ENCODE peak calls at places on chromosomes 2 and 18, in five cellular contexts. One of them, this sample, is unnamed.

GRCh38 chr2:231522418-231523180 is 7.6 kb downstream of the NMUR1 start:
- DNase-seq in HCT116: no peak
- DNase-seq in GM12878: no peak
- DNase-seq in HepG2: no peak
- DNase-seq in SK-N-SH: no peak
- DNase-seq in this sample: no peak

GRCh38 chr18:32545631-32546030 is 74.9 kb upstream of the GAREM1 start:
- DNase-seq in SK-N-SH: no peak
- DNase-seq in GM12878: no peak
- DNase-seq in HCT116: no peak
- DNase-seq in HepG2: no peak
- DNase-seq in this sample: no peak

GRCh38 chr2:73163522-73164367 is 38.6 kb upstream of the NOTO start:
- DNase-seq in GM12878: no peak
- DNase-seq in SK-N-SH: peak
- DNase-seq in HepG2: peak
- DNase-seq in HCT116: peak
- DNase-seq in this sample: peak

GRCh38 chr18:26863122-26863879 is 2.2 kb downstream of the AQP4 start:
- DNase-seq in HCT116: no peak
- DNase-seq in HepG2: no peak
- DNase-seq in SK-N-SH: peak
- DNase-seq in GM12878: no peak
- DNase-seq in this sample: peak

GRCh38 chr2:168450752-168451151 is 5.3 kb upstream of the CERS6 start:
- DNase-seq in GM12878: no peak
- DNase-seq in HCT116: no peak
- DNase-seq in SK-N-SH: no peak
- DNase-seq in HepG2: no peak
- DNase-seq in this sample: no peak

GRCh38 chr2:157093666-157094065 is 163.8 kb upstream of the GALNT5 start:
- DNase-seq in HCT116: no peak
- DNase-seq in SK-N-SH: no peak
- DNase-seq in HepG2: no peak
- DNase-seq in GM12878: no peak
- DNase-seq in this sample: no peak

GRCh38 chr18:21978546-21979170 is 190.7 kb upstream of the GATA6 start:
- DNase-seq in GM12878: no peak
- DNase-seq in HepG2: peak
- DNase-seq in SK-N-SH: no peak
- DNase-seq in HCT116: no peak
- DNase-seq in this sample: no peak

GRCh38 chr2:30768708-30769580 is 38.3 kb downstream of the CAPN13 start:
- DNase-seq in HCT116: no peak
- DNase-seq in SK-N-SH: no peak
- DNase-seq in GM12878: no peak
- DNase-seq in HepG2: no peak
- DNase-seq in this sample: no peak

GRCh38 chr2:219560037-219560892 is 11.1 kb downstream of the OBSL1 start:
- DNase-seq in SK-N-SH: peak
- DNase-seq in HCT116: no peak
- DNase-seq in GM12878: no peak
- DNase-seq in HepG2: no peak
- DNase-seq in this sample: no peak

GRCh38 chr2:14524803-14525080 is 107.8 kb upstream of the LRATD1 start:
- DNase-seq in HCT116: no peak
- DNase-seq in HepG2: no peak
- DNase-seq in SK-N-SH: no peak
- DNase-seq in GM12878: no peak
- DNase-seq in this sample: no peak

GRCh38 chr2:160940271-160940670 is 220.0 kb upstream of the TANK start:
- DNase-seq in HCT116: no peak
- DNase-seq in GM12878: no peak
- DNase-seq in SK-N-SH: no peak
- DNase-seq in HepG2: no peak
- DNase-seq in this sample: no peak

GRCh38 chr2:1150724-1151511 is 200.3 kb downstream of the SNTG2 start:
- DNase-seq in HCT116: no peak
- DNase-seq in SK-N-SH: no peak
- DNase-seq in HepG2: no peak
- DNase-seq in GM12878: no peak
- DNase-seq in this sample: no peak

GRCh38 chr2:30877833-30878232 is 70.6 kb upstream of the CAPN13 start:
- DNase-seq in GM12878: no peak
- DNase-seq in HCT116: no peak
- DNase-seq in SK-N-SH: no peak
- DNase-seq in HepG2: no peak
- DNase-seq in this sample: no peak

GRCh38 chr2:42359894-42360483 is 1.0 kb downstream of the COX7A2L start:
- DNase-seq in HCT116: no peak
- DNase-seq in GM12878: no peak
- DNase-seq in SK-N-SH: no peak
- DNase-seq in HepG2: no peak
- DNase-seq in this sample: no peak

GRCh38 chr2:170972508-170973224 is 43.6 kb downstream of the GORASP2 start:
- DNase-seq in SK-N-SH: peak
- DNase-seq in HCT116: no peak
- DNase-seq in GM12878: no peak
- DNase-seq in HepG2: no peak
- DNase-seq in this sample: peak
- TF ChIP-seq JUND in SK-N-SH: no peak
- TF ChIP-seq JUND in HCT116: no peak
- TF ChIP-seq JUND in GM12878: no peak
- TF ChIP-seq JUND in HepG2: no peak
- TF ChIP-seq JUND in this sample: no peak

GRCh38 chr2:238892796-238893195 is 44.9 kb downstream of the TWIST2 start:
- DNase-seq in HepG2: no peak
- DNase-seq in GM12878: no peak
- DNase-seq in HCT116: no peak
- DNase-seq in SK-N-SH: no peak
- DNase-seq in this sample: no peak

GRCh38 chr2:238891667-238892500 is 44.0 kb downstream of the TWIST2 start:
- DNase-seq in SK-N-SH: no peak
- DNase-seq in HCT116: no peak
- DNase-seq in GM12878: no peak
- DNase-seq in HepG2: no peak
- DNase-seq in this sample: no peak

GRCh38 chr2:238894226-238894949 is 46.5 kb downstream of the TWIST2 start:
- DNase-seq in HCT116: no peak
- DNase-seq in HepG2: no peak
- DNase-seq in GM12878: no peak
- DNase-seq in SK-N-SH: no peak
- DNase-seq in this sample: no peak

GRCh38 chr2:238894950-238895298 is 47.0 kb downstream of the TWIST2 start:
- DNase-seq in GM12878: no peak
- DNase-seq in SK-N-SH: no peak
- DNase-seq in HCT116: no peak
- DNase-seq in HepG2: no peak
- DNase-seq in this sample: no peak

DNA sequence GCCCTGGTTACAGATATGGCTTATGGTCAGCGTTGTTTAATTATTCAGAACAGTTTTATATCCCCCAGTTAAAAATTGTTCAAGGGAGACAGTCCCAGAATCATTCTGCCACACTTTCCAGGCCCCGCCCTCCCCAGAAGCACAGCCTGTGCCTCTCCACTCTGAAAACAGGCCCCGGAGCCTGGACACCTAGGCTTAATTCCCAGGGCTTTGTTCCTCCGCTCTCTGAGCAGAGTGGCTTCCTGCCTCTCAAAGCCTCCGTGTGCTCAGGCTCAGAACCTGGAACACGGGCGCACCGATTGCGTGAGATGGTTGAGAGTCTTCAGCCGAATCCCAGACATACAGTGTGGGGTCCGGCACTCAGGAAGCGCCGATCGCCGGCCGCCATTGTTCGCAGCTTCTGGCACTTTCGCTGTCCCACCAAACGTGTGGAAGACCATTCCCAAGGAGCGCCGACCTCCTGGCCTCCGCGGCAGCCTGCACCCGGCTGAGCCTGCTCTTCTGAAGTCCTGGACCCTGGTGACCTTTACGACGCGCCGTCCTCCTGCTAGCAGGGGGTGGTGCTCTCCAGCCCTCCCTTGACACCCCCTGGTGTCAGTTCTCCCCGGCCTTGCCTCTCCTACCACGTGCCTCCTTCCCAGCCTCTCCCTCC is 45.6 kb downstream of the TWIST2 start:
- DNase-seq in GM12878: no peak
- DNase-seq in HCT116: no peak
- DNase-seq in SK-N-SH: no peak
- DNase-seq in HepG2: no peak
- DNase-seq in this sample: no peak
- TF ChIP-seq JUND in GM12878: no peak
- TF ChIP-seq JUND in HCT116: no peak
- TF ChIP-seq JUND in SK-N-SH: no peak
- TF ChIP-seq JUND in HepG2: no peak
- TF ChIP-seq JUND in this sample: no peak

DNA sequence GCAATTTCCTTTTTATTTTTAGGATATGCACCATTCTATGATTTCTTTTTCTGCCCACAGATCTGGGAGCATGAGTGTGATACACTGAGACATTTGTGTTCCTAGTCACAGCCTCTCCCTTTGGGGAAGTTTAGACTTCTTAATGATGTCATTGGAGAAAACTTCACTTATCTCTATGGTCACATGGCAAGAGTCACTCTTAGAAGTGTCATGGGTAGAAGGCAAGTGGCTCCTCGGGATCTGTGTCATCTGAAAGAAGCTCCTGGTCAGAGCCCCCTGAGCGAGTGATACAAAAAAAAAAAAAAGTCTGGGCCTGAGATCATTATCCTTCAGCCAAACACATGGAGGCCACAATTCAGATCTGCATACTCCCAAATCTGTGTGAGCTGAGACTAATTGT is 62.5 kb upstream of the LGALSL start:
- DNase-seq in HepG2: no peak
- DNase-seq in GM12878: no peak
- DNase-seq in SK-N-SH: no peak
- DNase-seq in HCT116: no peak
- DNase-seq in this sample: no peak
- TF ChIP-seq JUND in HepG2: no peak
- TF ChIP-seq JUND in GM12878: no peak
- TF ChIP-seq JUND in SK-N-SH: no peak
- TF ChIP-seq JUND in HCT116: no peak
- TF ChIP-seq JUND in this sample: no peak

GRCh38 chr2:240208631-240209211 is 68.3 kb upstream of the OTOS start:
- DNase-seq in GM12878: no peak
- DNase-seq in HCT116: no peak
- DNase-seq in HepG2: no peak
- DNase-seq in SK-N-SH: no peak
- DNase-seq in this sample: no peak
- TF ChIP-seq JUND in GM12878: no peak
- TF ChIP-seq JUND in HCT116: no peak
- TF ChIP-seq JUND in HepG2: no peak
- TF ChIP-seq JUND in SK-N-SH: no peak
- TF ChIP-seq JUND in this sample: no peak

GRCh38 chr2:121699421-121700328 is 37.0 kb downstream of the NIFK start:
- DNase-seq in GM12878: peak
- DNase-seq in HCT116: peak
- DNase-seq in SK-N-SH: no peak
- DNase-seq in HepG2: peak
- DNase-seq in this sample: peak
- TF ChIP-seq JUND in GM12878: no peak
- TF ChIP-seq JUND in HCT116: peak
- TF ChIP-seq JUND in SK-N-SH: peak
- TF ChIP-seq JUND in HepG2: no peak
- TF ChIP-seq JUND in this sample: no peak

DNA sequence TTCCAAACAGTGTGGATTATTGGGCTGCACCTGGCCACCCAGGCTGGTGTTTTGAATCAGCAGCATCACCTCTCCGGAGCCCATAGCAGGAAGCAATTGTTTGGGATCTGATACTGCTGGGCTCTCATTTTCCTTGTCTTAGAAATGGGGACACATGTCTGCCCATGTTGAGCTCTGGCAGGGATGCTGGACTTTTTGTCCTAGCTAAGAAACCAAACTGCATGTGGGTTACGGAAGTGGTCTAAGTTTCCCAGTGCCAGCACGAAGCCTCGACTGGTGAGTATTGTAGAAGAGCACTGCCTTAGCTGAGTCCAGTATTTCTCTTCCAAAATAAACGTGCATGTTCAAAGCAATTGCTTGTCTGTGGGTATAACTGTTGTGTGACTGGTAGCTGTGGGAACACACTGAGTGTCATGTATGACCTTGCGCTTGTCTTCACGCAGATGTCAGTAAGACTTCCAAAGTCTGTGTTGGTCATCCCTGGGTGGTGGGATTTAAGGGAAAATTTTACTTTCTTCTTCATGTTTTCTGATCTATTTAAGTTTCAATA is 43.6 kb downstream of the SH3RF3 start:
- DNase-seq in HCT116: no peak
- DNase-seq in GM12878: no peak
- DNase-seq in SK-N-SH: no peak
- DNase-seq in HepG2: no peak
- DNase-seq in this sample: no peak
- TF ChIP-seq JUND in HCT116: no peak
- TF ChIP-seq JUND in GM12878: no peak
- TF ChIP-seq JUND in SK-N-SH: no peak
- TF ChIP-seq JUND in HepG2: no peak
- TF ChIP-seq JUND in this sample: no peak

GRCh38 chr2:111900859-111901258 is 2.5 kb downstream of the MERTK start:
- DNase-seq in GM12878: no peak
- DNase-seq in SK-N-SH: peak
- DNase-seq in HCT116: no peak
- DNase-seq in HepG2: peak
- DNase-seq in this sample: peak
- TF ChIP-seq JUND in GM12878: no peak
- TF ChIP-seq JUND in SK-N-SH: no peak
- TF ChIP-seq JUND in HCT116: no peak
- TF ChIP-seq JUND in HepG2: no peak
- TF ChIP-seq JUND in this sample: no peak

GRCh38 chr18:13551305-13551603 is 175.1 kb downstream of the FAM210A start:
- DNase-seq in GM12878: no peak
- DNase-seq in HCT116: no peak
- DNase-seq in SK-N-SH: no peak
- DNase-seq in HepG2: no peak
- DNase-seq in this sample: no peak

GRCh38 chr18:13548944-13549878 is 177.1 kb downstream of the FAM210A start:
- DNase-seq in GM12878: no peak
- DNase-seq in HepG2: no peak
- DNase-seq in SK-N-SH: no peak
- DNase-seq in HCT116: no peak
- DNase-seq in this sample: no peak

GRCh38 chr18:13548106-13548819 is 178.1 kb downstream of the FAM210A start:
- DNase-seq in HepG2: no peak
- DNase-seq in SK-N-SH: no peak
- DNase-seq in GM12878: no peak
- DNase-seq in HCT116: no peak
- DNase-seq in this sample: no peak

GRCh38 chr18:13550446-13551304 is 175.7 kb downstream of the FAM210A start:
- DNase-seq in HCT116: no peak
- DNase-seq in HepG2: no peak
- DNase-seq in GM12878: no peak
- DNase-seq in SK-N-SH: no peak
- DNase-seq in this sample: no peak

GRCh38 chr18:13549879-13550231 is 176.5 kb downstream of the FAM210A start:
- DNase-seq in GM12878: no peak
- DNase-seq in HCT116: no peak
- DNase-seq in HepG2: no peak
- DNase-seq in SK-N-SH: no peak
- DNase-seq in this sample: no peak
- TF ChIP-seq JUND in GM12878: no peak
- TF ChIP-seq JUND in HCT116: no peak
- TF ChIP-seq JUND in HepG2: no peak
- TF ChIP-seq JUND in SK-N-SH: no peak
- TF ChIP-seq JUND in this sample: no peak

GRCh38 chr2:105102963-105103421 is 65.1 kb downstream of the MRPS9 start:
- DNase-seq in SK-N-SH: no peak
- DNase-seq in HCT116: peak
- DNase-seq in GM12878: no peak
- DNase-seq in HepG2: peak
- DNase-seq in this sample: peak
- TF ChIP-seq JUND in SK-N-SH: peak
- TF ChIP-seq JUND in HCT116: peak
- TF ChIP-seq JUND in GM12878: no peak
- TF ChIP-seq JUND in HepG2: no peak
- TF ChIP-seq JUND in this sample: no peak

This sample was measured in T47D.